ENCODE peak calls at places on chromosome 16, in six cellular contexts. N is H1, Z is GM12878, L is HCT116, R is K562, D is HepG2. W is an unnamed sample.

GRCh38 chr16:57689772-57690558 is 4.6 kb upstream of the DRC7 start:
- DNase-seq in Z (peak; percentile 57), R (peak; percentile 89), L (no peak), D (no peak), N (no peak), W (no peak)

GRCh38 chr16:85555549-85556455 is 57.3 kb upstream of the GSE1 start:
- DNase-seq in N (peak; percentile 49), R (peak; percentile 60), D (peak; percentile 55), Z (no peak), L (no peak), W (peak; percentile 87)

GRCh38 chr16:75471723-75472634 is 7.5 kb upstream of the TMEM170A start:
- DNase-seq in D (peak; percentile 61), Z (no peak), L (no peak), N (no peak), R (peak; percentile 73), W (peak; percentile 91)

GRCh38 chr16:66911801-66912200 is 6.9 kb downstream of the CDH16 start:
- DNase-seq in N (no peak), Z (no peak), L (no peak), D (no peak), R (no peak), W (no peak)

GRCh38 chr16:72025404-72026114 is 17.0 kb downstream of the DHODH start:
- DNase-seq in N (no peak), D (peak; percentile 36), R (no peak), L (no peak), Z (no peak), W (no peak)

GRCh38 chr16:49150341-49150740 is 131.3 kb downstream of the CBLN1 start:
- DNase-seq in L (no peak), Z (no peak), R (no peak), N (no peak), D (no peak), W (no peak)

GRCh38 chr16:67531247-67531646 is 2.6 kb downstream of the RIPOR1 start:
- DNase-seq in R (no peak), L (no peak), D (no peak), Z (no peak), N (no peak), W (no peak)

GRCh38 chr16:1787322-1788094 is 4.7 kb downstream of the NUBP2 start:
- DNase-seq in L (no peak), R (no peak), N (no peak), Z (no peak), D (no peak), W (no peak)

GRCh38 chr16:78444-79145 is 570 bp downstream of the MPG start:
- DNase-seq in Z (no peak), L (no peak), N (no peak), D (no peak), R (no peak), W (no peak)

GRCh38 chr16:2043296-2043979 is 4.2 kb downstream of the NTHL1 start:
- DNase-seq in L (no peak), R (no peak), N (no peak), Z (no peak), D (no peak), W (no peak)

GRCh38 chr16:86925067-86925791 is 346.9 kb downstream of the FOXL1 start:
- DNase-seq in N (no peak), R (no peak), L (no peak), Z (no peak), D (no peak), W (no peak)

GRCh38 chr16:30805370-30806169 is 18.6 kb upstream of the ZNF629 start:
- DNase-seq in N (peak; percentile 84), L (peak; percentile 56), Z (no peak), D (peak; percentile 78), R (peak; percentile 90), W (peak; percentile 96)

GRCh38 chr16:84941916-84942315 is 69.4 kb downstream of the ZDHHC7 start:
- DNase-seq in R (no peak), L (no peak), Z (no peak), D (no peak), N (no peak), W (no peak)

GRCh38 chr16:80703391-80704071 is 100.9 kb downstream of the CDYL2 start:
- DNase-seq in L (no peak), D (no peak), N (no peak), Z (no peak), R (no peak), W (no peak)

GRCh38 chr16:70437017-70437581 is 1.8 kb downstream of the ST3GAL2 start:
- DNase-seq in R (peak; percentile 62), D (peak; percentile 57), Z (no peak), L (no peak), N (peak; percentile 67), W (peak; percentile 47)

GRCh38 chr16:46607529-46607928 is 13.7 kb downstream of the SHCBP1 start:
- DNase-seq in N (no peak), R (peak; percentile 28), D (peak; percentile 55), Z (no peak), L (peak; percentile 46), W (no peak)

GRCh38 chr16:47970291-47970931 is 185.4 kb downstream of the ABCC12 start:
- DNase-seq in R (peak; percentile 21), D (peak; percentile 34), L (no peak), Z (no peak), N (no peak), W (no peak)

GRCh38 chr16:11328172-11329079 is 16.8 kb upstream of the RMI2 start:
- DNase-seq in L (peak; percentile 62), D (no peak), R (no peak), Z (peak; percentile 95), N (peak; percentile 78), W (no peak)

GRCh38 chr16:62829615-62830014 is 793.4 kb upstream of the CDH8 start:
- DNase-seq in D (no peak), R (no peak), L (no peak), Z (no peak), N (no peak), W (no peak)

GRCh38 chr16:8868272-8869211 is at the start of gene CARHSP1:
- DNase-seq in D (peak; percentile 93), Z (peak; percentile 51), R (peak; percentile 98), N (peak; percentile 88), L (peak; percentile 70), W (peak; percentile 99)

GRCh38 chr16:29790949-29791844 is 646 bp downstream of the KIF22 start:
- DNase-seq in L (no peak), N (no peak), R (no peak), Z (no peak), D (no peak), W (peak; percentile 39)

GRCh38 chr16:31455601-31456314 is 3.5 kb upstream of the ARMC5 start:
- DNase-seq in Z (no peak), N (peak; percentile 73), L (no peak), R (peak; percentile 15), D (no peak), W (peak; percentile 12)

GRCh38 chr16:67198238-67198734 is 645 bp upstream of the ELMO3 start:
- DNase-seq in N (peak; percentile 73), Z (no peak), D (no peak), R (no peak), L (peak; percentile 64), W (peak; percentile 81)

GRCh38 chr16:20114356-20114755 is 40.7 kb upstream of the GPR139 start:
- DNase-seq in N (no peak), R (no peak), D (no peak), Z (no peak), L (peak; percentile 53), W (no peak)

GRCh38 chr16:12775689-12776236 is 27.9 kb downstream of the CPPED1 start:
- DNase-seq in Z (no peak), D (no peak), N (no peak), L (no peak), R (no peak), W (no peak)

GRCh38 chr16:53054670-53055485 is at the start of gene CHD9:
- DNase-seq in L (peak; percentile 72), Z (peak; percentile 56), D (peak; percentile 90), R (peak; percentile 90), N (peak; percentile 87), W (peak; percentile 93)

DNA sequence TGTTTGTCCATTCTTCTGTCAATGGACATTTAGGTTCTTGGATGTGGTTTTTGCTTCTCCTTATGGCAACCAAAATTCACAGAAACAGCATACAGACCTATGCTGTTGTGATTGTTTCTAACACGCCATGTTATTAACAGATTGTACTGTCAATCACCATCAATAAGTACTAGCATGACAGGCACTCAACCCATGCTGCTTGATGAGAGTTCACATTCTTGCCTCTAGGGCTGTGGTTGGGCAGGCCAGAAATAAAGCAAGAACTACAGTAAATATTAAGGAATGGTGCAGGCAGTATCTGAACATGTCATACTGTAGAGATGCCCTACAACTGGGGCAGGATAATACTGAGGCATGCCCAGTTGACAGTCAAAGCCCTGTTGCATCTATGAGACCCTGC is 171.2 kb upstream of the ZFHX3 start:
- DNase-seq in R (no peak), Z (no peak), N (no peak), L (no peak), D (no peak), W (no peak)
- TF ChIP-seq CTCF in R (no peak), Z (no peak), N (no peak), L (no peak), D (no peak), W (peak; percentile 32)

GRCh38 chr16:78669994-78670393 is 570.5 kb downstream of the WWOX start:
- DNase-seq in D (no peak), L (no peak), Z (no peak), R (no peak), N (no peak), W (no peak)
- TF ChIP-seq SIN3A in D (no peak), L (no peak), Z (no peak), R (no peak), N (no peak), W (no peak)

GRCh38 chr16:16059895-16060590 is 110.6 kb downstream of the ABCC1 start:
- DNase-seq in D (no peak), L (no peak), N (no peak), R (no peak), Z (no peak), W (no peak)
- TF ChIP-seq MAX in D (no peak), L (no peak), N (no peak), R (no peak), Z (no peak), W (no peak)

GRCh38 chr16:55370762-55371482 is 46.9 kb downstream of the IRX6 start:
- DNase-seq in N (peak; percentile 74), L (no peak), Z (no peak), R (no peak), D (peak; percentile 7), W (peak; percentile 71)
- TF ChIP-seq CTCF in N (peak; percentile 67), L (no peak), Z (no peak), R (peak; percentile 25), D (peak; percentile 77), W (peak; percentile 45)

DNA sequence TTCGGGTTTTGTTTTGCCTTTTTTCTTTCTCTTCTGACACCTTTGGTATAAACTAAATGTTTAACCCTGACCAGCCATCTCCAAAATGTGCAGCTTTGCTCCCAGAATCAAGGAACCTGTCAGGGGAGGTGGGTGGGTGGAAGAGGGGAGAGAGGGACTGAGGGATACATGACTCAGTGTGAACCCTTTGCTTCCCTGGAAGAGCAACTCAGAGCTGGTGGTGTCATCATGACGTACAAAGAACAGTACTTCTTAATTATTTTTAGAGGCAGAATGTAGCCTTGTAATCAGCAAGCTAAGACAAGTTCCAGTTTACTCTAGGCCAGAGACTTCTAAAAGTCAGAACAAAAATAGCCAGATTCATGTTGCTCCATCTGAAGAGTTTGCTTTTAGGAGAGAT is 119.6 kb upstream of the HAS3 start:
- DNase-seq in D (no peak), L (peak; percentile 51), Z (no peak), N (no peak), R (peak; percentile 37), W (no peak)
- TF ChIP-seq SIN3A in D (no peak), L (no peak), Z (no peak), N (no peak), R (no peak), W (no peak)

W was measured in SK-N-SH.